ENCODE peak calls at places on chromosomes 5 and 9, in seven cellular contexts. A is endodermal cell; Z is NCI-H748 treated with DMSO at 0.1 percent for 48 hours; K is lower leg skin; M is A549; H is activated gamma-delta T cell treated with Interleukin-2 at 50 U/mL for 16 hours; C is effector memory CD8-positive, alpha-beta T cell. U is an unnamed sample.

GRCh38 chr9:96859461-96860198 is 5.3 kb upstream of the ZNF782 start:
- DNase-seq in C (no peak), A (peak; percentile 70), K (no peak), H (no peak), Z (no peak), M (no peak), U (no peak)

GRCh38 chr5:54547711-54548250 is 30.2 kb downstream of the SNX18 start:
- DNase-seq in A (no peak), M (no peak), K (peak; percentile 86), H (no peak), Z (no peak), C (no peak), U (no peak)

GRCh38 chr5:174589011-174589410 is 135.4 kb upstream of the MSX2 start:
- DNase-seq in A (no peak), K (no peak), H (no peak), C (no peak), M (no peak), Z (no peak), U (no peak)

GRCh38 chr9:78781681-78782080 is 484.8 kb downstream of the PSAT1 start:
- DNase-seq in H (no peak), M (no peak), Z (no peak), K (no peak), A (no peak), C (no peak), U (no peak)

GRCh38 chr5:94288937-94289336 is 329.5 kb downstream of the KIAA0825 start:
- DNase-seq in H (no peak), K (no peak), Z (no peak), A (no peak), M (no peak), C (no peak), U (no peak)

GRCh38 chr9:70081120-70081495 is 37.5 kb downstream of the MAMDC2 start:
- DNase-seq in M (no peak), Z (no peak), H (no peak), K (no peak), C (no peak), A (no peak), U (peak; percentile 7)

GRCh38 chr9:131885144-131885609 is 145.3 kb upstream of the RAPGEF1 start:
- DNase-seq in K (no peak), A (no peak), C (no peak), H (no peak), Z (no peak), M (no peak), U (no peak)

GRCh38 chr9:14616188-14616982 is 76.8 kb downstream of the ZDHHC21 start:
- DNase-seq in A (no peak), Z (peak; percentile 78), K (no peak), M (peak; percentile 6), C (no peak), H (no peak), U (peak; percentile 80)

GRCh38 chr5:131228646-131229045 is 35.2 kb upstream of the CDC42SE2 start:
- DNase-seq in A (no peak), M (no peak), C (no peak), H (no peak), K (no peak), Z (no peak), U (no peak)

GRCh38 chr9:136916330-136917184 is 28.0 kb downstream of the FBXW5 start:
- DNase-seq in A (no peak), C (no peak), M (no peak), Z (no peak), K (no peak), H (no peak), U (no peak)

GRCh38 chr9:36632892-36633291 is 60.2 kb downstream of the MELK start:
- DNase-seq in K (no peak), A (no peak), H (no peak), Z (no peak), M (peak; percentile 25), C (no peak), U (peak; percentile 44)

GRCh38 chr5:125410501-125411162 is 664.2 kb upstream of the ZNF608 start:
- DNase-seq in C (no peak), Z (peak; percentile 46), K (no peak), M (no peak), H (no peak), A (no peak), U (no peak)

GRCh38 chr5:130065617-130066016 is 161.4 kb downstream of the CHSY3 start:
- DNase-seq in Z (no peak), M (no peak), K (no peak), H (no peak), C (no peak), A (no peak), U (no peak)

GRCh38 chr9:25658587-25658986 is 19.7 kb downstream of the TUSC1 start:
- DNase-seq in Z (no peak), M (no peak), A (no peak), C (no peak), H (no peak), K (no peak), U (no peak)

GRCh38 chr5:10279328-10279727 is 28.4 kb downstream of the CMBL start:
- DNase-seq in C (no peak), M (no peak), K (no peak), H (no peak), A (no peak), Z (no peak), U (no peak)

U was measured in NCI-H146.